ENCODE peak calls at places on chromosomes 16 and 17, in five cellular contexts. W is left lung, A is WTC11, S is AG09319, T is cardiac muscle cell. R is an unnamed sample.

GRCh38 chr17:12739500-12739899 is 49.8 kb upstream of the ARHGAP44 start:
- DNase-seq in W (no peak), A (no peak), S (no peak), T (no peak), R (no peak)

GRCh38 chr17:47176438-47176837 is 12.7 kb downstream of the CDC27 start:
- DNase-seq in W (no peak), A (no peak), S (no peak), T (no peak), R (no peak)

GRCh38 chr16:59192551-59193199 is 458.6 kb upstream of the GOT2 start:
- DNase-seq in W (no peak), A (peak), S (no peak), T (no peak), R (no peak)

GRCh38 chr16:1944612-1945199 is 1.7 kb upstream of the MSRB1 start:
- DNase-seq in W (no peak), A (no peak), S (no peak), T (no peak), R (no peak)

GRCh38 chr17:79777166-79777843 is 643 bp upstream of the CBX2 start:
- DNase-seq in W (peak), A (peak), S (no peak), T (peak), R (no peak)

GRCh38 chr17:81902023-81902652 is at the start of gene NPB:
- DNase-seq in W (no peak), A (peak), S (no peak), T (peak), R (no peak)

GRCh38 chr16:15799851-15800495 is 56.9 kb downstream of the MYH11 start:
- DNase-seq in W (no peak), A (no peak), S (no peak), T (no peak), R (no peak)

GRCh38 chr17:37512442-37513070 is 22.9 kb downstream of the DUSP14 start:
- DNase-seq in W (no peak), A (no peak), S (no peak), T (no peak), R (no peak)

GRCh38 chr16:56994311-56994710 is 5.0 kb downstream of the NLRC5 start:
- DNase-seq in W (no peak), A (no peak), S (no peak), T (no peak), R (no peak)

GRCh38 chr16:15874745-15875314 is 13.6 kb downstream of the CEP20 start:
- DNase-seq in W (peak), A (peak), S (peak), T (peak), R (no peak)

GRCh38 chr17:3879591-3880417 is 13.0 kb downstream of the CAMKK1 start:
- DNase-seq in W (no peak), A (no peak), S (no peak), T (no peak), R (no peak)

GRCh38 chr17:77889866-77890760 is 68.4 kb upstream of the TNRC6C start:
- DNase-seq in W (peak), A (no peak), S (no peak), T (no peak), R (no peak)

GRCh38 chr17:28391401-28391800 is 14.6 kb downstream of the SLC46A1 start:
- DNase-seq in W (no peak), A (no peak), S (no peak), T (no peak), R (no peak)

GRCh38 chr17:67139784-67140665 is 95.7 kb downstream of the CACNG1 start:
- DNase-seq in W (no peak), A (peak), S (no peak), T (peak), R (no peak)

GRCh38 chr16:69880640-69881133 is 70.4 kb upstream of the CLEC18A start:
- DNase-seq in W (no peak), A (no peak), S (peak), T (peak), R (no peak)

GRCh38 chr17:79036609-79037008 is 12.6 kb downstream of the C1QTNF1 start:
- DNase-seq in W (no peak), A (no peak), S (peak), T (peak), R (no peak)

GRCh38 chr16:80615751-80616150 is 75.0 kb downstream of the DYNLRB2 start:
- DNase-seq in W (no peak), A (no peak), S (no peak), T (no peak), R (no peak)

GRCh38 chr17:40468560-40468959 is 25.3 kb downstream of the IGFBP4 start:
- DNase-seq in W (no peak), A (no peak), S (no peak), T (no peak), R (no peak)

GRCh38 chr17:77526728-77527355 is 386.1 kb downstream of the SEC14L1 start:
- DNase-seq in W (no peak), A (no peak), S (no peak), T (no peak), R (no peak)

GRCh38 chr16:57791903-57792461 is 10.3 kb downstream of the KIFC3 start:
- DNase-seq in W (no peak), A (no peak), S (no peak), T (no peak), R (no peak)

GRCh38 chr16:70157477-70158260 is 15.9 kb upstream of the CLEC18C start:
- DNase-seq in W (no peak), A (no peak), S (no peak), T (no peak), R (no peak)

GRCh38 chr17:7380321-7380720 is 568 bp upstream of the TNK1 start:
- DNase-seq in W (peak), A (peak), S (peak), T (peak), R (no peak)

GRCh38 chr16:4140652-4141051 is 24.4 kb upstream of the ADCY9 start:
- DNase-seq in W (no peak), A (no peak), S (no peak), T (peak), R (no peak)

GRCh38 chr16:85269165-85269564 is 156.9 kb upstream of the CIBAR2 start:
- DNase-seq in W (no peak), A (no peak), S (no peak), T (no peak), R (no peak)
- TF ChIP-seq CTCF in W (no peak), A (no peak), S (no peak), T (no peak), R (no peak)

GRCh38 chr17:44901323-44901965 is 2.2 kb upstream of the EFTUD2 start:
- DNase-seq in W (no peak), A (no peak), S (peak), T (peak), R (no peak)
- TF ChIP-seq CTCF in W (no peak), A (no peak), S (peak), T (peak), R (no peak)

DNA sequence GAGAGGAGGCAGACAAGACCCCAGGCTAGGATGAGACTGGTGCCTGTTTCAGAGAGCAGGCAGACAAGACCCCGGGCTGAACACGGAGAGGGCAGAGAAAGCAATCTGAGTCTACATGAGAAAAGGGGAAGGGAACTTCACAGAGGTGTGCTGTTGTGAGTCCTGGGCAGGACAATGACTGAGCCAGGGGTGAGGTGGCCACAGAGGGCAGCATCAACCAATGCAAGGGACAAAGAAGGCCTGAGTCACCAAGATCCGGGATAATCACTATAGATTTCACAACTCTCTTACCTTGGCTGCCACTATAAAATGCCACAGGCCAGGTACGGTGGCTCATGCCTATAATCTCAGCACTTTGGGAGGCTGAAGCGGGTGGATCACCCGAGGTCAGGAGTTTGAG is 89.0 kb downstream of the SLC39A11 start:
- DNase-seq in W (no peak), A (no peak), S (no peak), T (no peak), R (no peak)
- TF ChIP-seq CTCF in W (no peak), A (no peak), S (no peak), T (no peak), R (no peak)

GRCh38 chr16:77858060-77858459 is 69.7 kb downstream of the VAT1L start:
- DNase-seq in W (no peak), A (no peak), S (no peak), T (no peak), R (no peak)
- TF ChIP-seq CTCF in W (no peak), A (no peak), S (no peak), T (no peak), R (no peak)

DNA sequence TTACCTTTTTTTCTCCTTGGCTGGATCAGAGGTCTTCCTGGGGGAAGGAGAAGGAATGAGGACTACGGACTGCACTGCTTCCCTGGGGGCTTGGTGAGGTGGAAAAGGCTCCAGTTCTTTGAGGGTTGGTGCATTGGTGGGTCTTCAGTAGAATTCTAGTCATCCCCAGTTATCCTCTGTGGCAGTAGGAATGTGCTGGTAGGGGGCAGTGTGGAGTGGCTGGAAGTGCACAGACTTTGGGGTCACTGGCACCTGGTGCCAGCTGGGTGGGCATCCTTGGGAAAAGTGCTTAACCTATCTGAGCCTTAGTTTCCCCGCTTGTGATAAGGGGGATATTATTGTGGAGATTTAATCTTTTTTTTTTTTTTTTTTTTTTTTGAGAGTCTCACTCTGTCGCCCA is 6.3 kb downstream of the TAC4 start:
- DNase-seq in W (no peak), A (no peak), S (no peak), T (no peak), R (no peak)
- TF ChIP-seq CTCF in W (no peak), A (no peak), S (no peak), T (peak), R (no peak)